ENCODE peak calls at places on chromosomes 7 and 10, in six cellular contexts. T is K562, B is H1, D is HepG2, S is HCT116, I is GM12878. F is an unnamed sample.

GRCh38 chr7:73623798-73624668 is at the start of gene MLXIPL:
- DNase-seq in D (peak; percentile 83), T (peak; percentile 99), I (no peak), B (peak; percentile 94), S (peak; percentile 75), F (peak; percentile 82)

GRCh38 chr10:133357293-133358151 is at the start of gene FUOM:
- DNase-seq in S (peak; percentile 7), T (peak; percentile 95), B (peak; percentile 95), D (peak; percentile 79), I (no peak), F (peak; percentile 67)

GRCh38 chr7:33671521-33672262 is 233.6 kb upstream of the BMPER start:
- DNase-seq in S (no peak), T (no peak), B (no peak), I (peak; percentile 42), D (no peak), F (no peak)

GRCh38 chr7:29369909-29370488 is 175.4 kb downstream of the CHN2 start:
- DNase-seq in D (no peak), S (no peak), T (no peak), I (no peak), B (no peak), F (no peak)

GRCh38 chr7:159118220-159118595 is 26.5 kb downstream of the VIPR2 start:
- DNase-seq in D (no peak), S (no peak), T (no peak), I (no peak), B (no peak), F (no peak)

GRCh38 chr7:135189221-135189662 is 18.7 kb upstream of the CYREN start:
- DNase-seq in D (no peak), I (no peak), T (no peak), B (no peak), S (no peak), F (no peak)

GRCh38 chr10:15504101-15504840 is 133.2 kb upstream of the FAM171A1 start:
- DNase-seq in T (peak; percentile 17), D (no peak), S (no peak), I (no peak), B (no peak), F (no peak)

GRCh38 chr7:7948233-7948632 is 20.4 kb upstream of the GLCCI1 start:
- DNase-seq in S (no peak), I (no peak), B (no peak), T (no peak), D (no peak), F (no peak)

GRCh38 chr7:3892686-3893085 is 591.6 kb downstream of the SDK1 start:
- DNase-seq in S (no peak), I (no peak), B (no peak), D (no peak), T (no peak), F (no peak)

GRCh38 chr10:14659626-14660196 is 115.0 kb downstream of the FAM107B start:
- DNase-seq in I (peak; percentile 88), T (no peak), D (no peak), B (no peak), S (no peak), F (no peak)

GRCh38 chr7:71746004-71746403 is 614.1 kb downstream of the GALNT17 start:
- DNase-seq in D (no peak), B (no peak), S (no peak), T (no peak), I (no peak), F (no peak)

GRCh38 chr10:48465860-48466521 is 138.9 kb downstream of the ARHGAP22 start:
- DNase-seq in I (no peak), B (peak; percentile 55), T (no peak), D (no peak), S (no peak), F (no peak)

GRCh38 chr7:42012786-42013360 is 224.1 kb downstream of the GLI3 start:
- DNase-seq in B (no peak), D (no peak), T (no peak), S (no peak), I (no peak), F (no peak)

GRCh38 chr7:152602962-152603361 is 73.0 kb downstream of the XRCC2 start:
- DNase-seq in D (no peak), B (no peak), T (no peak), I (no peak), S (no peak), F (no peak)

GRCh38 chr10:122576291-122576690 is 15.7 kb downstream of the DMBT1 start:
- DNase-seq in B (no peak), D (no peak), I (no peak), T (no peak), S (no peak), F (no peak)

GRCh38 chr7:156919132-156919713 is 26.2 kb upstream of the LMBR1 start:
- DNase-seq in S (no peak), I (no peak), D (no peak), B (peak; percentile 33), T (no peak), F (no peak)

GRCh38 chr10:110495731-110496552 is 1.8 kb upstream of the DUSP5 start:
- DNase-seq in I (no peak), S (no peak), D (no peak), B (peak; percentile 57), T (no peak), F (no peak)
- H3K4me3 ChIP-seq in I (peak overlapping the region; percentile 72), S (peak overlapping the region; percentile 90), D (no peak overlapping the region), B (peak overlapping the region; percentile 74), T (no peak overlapping the region), F (peak overlapping the region; percentile 71)

GRCh38 chr10:120172371-120172770 is 279.8 kb downstream of the SEC23IP start:
- DNase-seq in B (no peak), T (no peak), I (no peak), D (no peak), S (no peak), F (peak; percentile 16)
- TF ChIP-seq ZNF274 in B (no peak), T (no peak), I (no peak), D (no peak), S (no peak), F (no peak)

GRCh38 chr7:84113286-84113685 is 81.3 kb downstream of the SEMA3A start:
- DNase-seq in S (no peak), B (no peak), D (no peak), T (no peak), I (no peak), F (no peak)

GRCh38 chr7:84111842-84112241 is 82.7 kb downstream of the SEMA3A start:
- DNase-seq in D (no peak), T (no peak), I (no peak), S (no peak), B (no peak), F (no peak)

GRCh38 chr7:84113906-84114875 is 80.4 kb downstream of the SEMA3A start:
- DNase-seq in B (no peak), I (no peak), T (no peak), D (no peak), S (no peak), F (no peak)

GRCh38 chr7:84110400-84110799 is 84.2 kb downstream of the SEMA3A start:
- DNase-seq in B (no peak), I (no peak), S (no peak), D (no peak), T (no peak), F (peak; percentile 27)

DNA sequence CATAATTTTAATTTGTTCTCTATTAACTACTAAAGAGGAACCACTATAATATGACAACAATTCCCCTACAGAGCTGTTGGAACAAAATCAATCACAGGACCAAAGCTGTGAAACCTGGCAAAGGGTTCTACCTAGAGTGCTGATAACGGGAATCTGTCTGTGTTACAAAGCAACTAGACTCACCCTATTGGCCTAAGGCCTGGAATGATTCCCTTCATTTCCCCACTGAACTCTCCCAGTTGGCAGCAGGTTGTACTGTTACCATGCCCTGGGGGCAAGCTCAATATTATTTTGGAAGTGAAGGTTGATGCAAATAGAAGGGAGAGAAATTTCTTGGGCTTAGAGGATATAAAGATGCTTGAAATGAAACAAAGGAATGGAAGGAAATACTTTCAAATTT is 81.8 kb downstream of the SEMA3A start:
- DNase-seq in T (no peak), S (no peak), I (no peak), B (no peak), D (no peak), F (no peak)
- H3K4me3 ChIP-seq in T (no peak overlapping the region), S (no peak overlapping the region), I (no peak overlapping the region), B (no peak overlapping the region), D (no peak overlapping the region), F (no peak overlapping the region)

GRCh38 chr10:13636776-13637175 is 50.0 kb downstream of the PRPF18 start:
- DNase-seq in D (no peak), I (no peak), B (no peak), S (no peak), T (no peak), F (no peak)
- TF ChIP-seq ZNF274 in D (no peak), I (no peak), B (no peak), S (no peak), T (no peak), F (no peak)

GRCh38 chr10:87658858-87659555 is 671 bp upstream of the PAPSS2 start:
- DNase-seq in B (peak; percentile 59), S (no peak), I (no peak), T (no peak), D (no peak), F (no peak)
- H3K4me3 ChIP-seq in B (peak overlapping the region; percentile 84), S (peak overlapping the region; percentile 70), I (peak overlapping the region; percentile 74), T (no peak overlapping the region), D (peak overlapping the region; percentile 64), F (peak overlapping the region; percentile 18)

F was measured in NT2/D1.